ENCODE peak calls at places on chromosomes 6 and 20, in five cellular contexts. O, T, S, R and G are unnamed samples. For H3K4me1 and H3K36me3, the result is how much of the 10 kb centered on the place peaks cover.

GRCh38 chr6:6379573-6379972 is 59.1 kb upstream of the F13A1 start:
- DNase-seq in T (no peak), S (no peak), O (no peak), R (no peak), G (no peak)

GRCh38 chr20:11045412-11046175 is 371.8 kb upstream of the JAG1 start:
- DNase-seq in S (no peak), T (no peak), O (no peak), R (peak), G (no peak)

GRCh38 chr6:44237021-44237812 is 9.7 kb upstream of the HSP90AB1 start:
- DNase-seq in R (peak), T (peak), S (peak), O (peak), G (peak)

GRCh38 chr6:156634971-156635371 is 142.2 kb upstream of the ARID1B start:
- DNase-seq in S (no peak), R (no peak), T (no peak), O (no peak), G (no peak)

GRCh38 chr6:28474441-28475219 is 31.3 kb upstream of the ZSCAN23 start:
- DNase-seq in O (peak), R (peak), T (peak), S (no peak), G (peak)

GRCh38 chr6:108452725-108453195 is 108.0 kb upstream of the FOXO3 start:
- DNase-seq in S (no peak), R (no peak), T (peak), O (peak), G (no peak)

GRCh38 chr6:41278699-41279405 is 7.6 kb downstream of the TREM1 start:
- DNase-seq in R (peak), T (peak), S (peak), O (peak), G (peak)

GRCh38 chr6:158648682-158649131 is 1.1 kb upstream of the SYTL3 start:
- DNase-seq in O (peak), T (peak), R (no peak), S (no peak), G (no peak)

GRCh38 chr20:49569403-49570115 is 1.6 kb upstream of the PTGIS start:
- DNase-seq in O (peak), R (no peak), T (peak), S (no peak), G (no peak)

GRCh38 chr6:129047834-129048233 is 164.9 kb downstream of the LAMA2 start:
- DNase-seq in S (no peak), R (no peak), O (no peak), T (no peak), G (no peak)

GRCh38 chr6:75344455-75344854 is 59.9 kb upstream of the TMEM30A start:
- DNase-seq in R (no peak), O (no peak), T (no peak), S (no peak), G (no peak)

GRCh38 chr6:41636803-41637178 is 1.5 kb upstream of the MDFI start:
- DNase-seq in O (no peak), S (no peak), T (no peak), R (no peak), G (no peak)

GRCh38 chr20:7770578-7770977 is 169.7 kb downstream of the HAO1 start:
- DNase-seq in R (no peak), T (no peak), O (no peak), S (no peak), G (no peak)

GRCh38 chr6:86937219-86938079 is at the start of gene HTR1E:
- DNase-seq in O (peak), S (no peak), T (peak), R (peak), G (peak)

GRCh38 chr6:44004625-44005506 is 122.4 kb downstream of the MRPL14 start:
- DNase-seq in R (no peak), O (peak), T (peak), S (no peak), G (no peak)

GRCh38 chr6:117396228-117396627 is 29.5 kb downstream of the ROS1 start:
- DNase-seq in R (no peak), O (peak), S (no peak), T (no peak), G (no peak)
- H3K4me3 ChIP-seq in R (no peak), O (no peak), S (no peak), T (no peak), G (no peak)

GRCh38 chr20:44496976-44497375 is 21.3 kb downstream of the TTPAL start:
- DNase-seq in S (no peak), O (peak), T (peak), R (no peak), G (no peak)

GRCh38 chr20:44494266-44494665 is 18.6 kb downstream of the TTPAL start:
- DNase-seq in R (no peak), S (no peak), O (peak), T (peak), G (no peak)

GRCh38 chr20:44494681-44495080 is 19.0 kb downstream of the TTPAL start:
- DNase-seq in R (no peak), S (no peak), O (no peak), T (no peak), G (no peak)

GRCh38 chr20:44495257-44495656 is 19.6 kb downstream of the TTPAL start:
- DNase-seq in S (no peak), O (peak), R (peak), T (peak), G (no peak)

GRCh38 chr20:44495802-44496481 is 20.3 kb downstream of the TTPAL start:
- DNase-seq in S (no peak), O (peak), R (no peak), T (peak), G (no peak)
- H3K4me1 ChIP-seq in S (under half), O (half or more), R (under half), T (under half), G (under half)

DNA sequence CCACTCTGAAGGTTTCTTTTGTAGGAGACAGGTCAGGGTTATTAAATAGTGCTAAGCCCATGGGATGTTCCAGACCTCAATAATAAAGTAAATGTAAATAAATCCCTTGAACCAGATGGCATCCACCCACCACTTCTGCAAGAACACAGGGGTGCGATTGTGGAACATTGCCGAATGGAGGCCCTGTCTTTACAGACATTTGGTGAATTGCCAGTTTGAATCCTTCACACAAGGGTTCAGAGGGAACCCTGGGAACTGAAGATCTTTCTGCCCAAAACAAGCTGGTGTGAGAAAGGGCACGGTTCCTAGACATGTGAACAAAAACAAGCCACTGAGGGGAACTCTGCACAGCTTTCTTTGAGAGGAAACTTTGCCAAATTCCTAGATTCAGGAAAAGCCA is 30.2 kb upstream of the RNF8 start:
- DNase-seq in S (no peak), O (peak), T (peak), R (no peak), G (no peak)
- H3K36me3 ChIP-seq in S (under half), O (under half), T (under half), R (under half), G (under half)

DNA sequence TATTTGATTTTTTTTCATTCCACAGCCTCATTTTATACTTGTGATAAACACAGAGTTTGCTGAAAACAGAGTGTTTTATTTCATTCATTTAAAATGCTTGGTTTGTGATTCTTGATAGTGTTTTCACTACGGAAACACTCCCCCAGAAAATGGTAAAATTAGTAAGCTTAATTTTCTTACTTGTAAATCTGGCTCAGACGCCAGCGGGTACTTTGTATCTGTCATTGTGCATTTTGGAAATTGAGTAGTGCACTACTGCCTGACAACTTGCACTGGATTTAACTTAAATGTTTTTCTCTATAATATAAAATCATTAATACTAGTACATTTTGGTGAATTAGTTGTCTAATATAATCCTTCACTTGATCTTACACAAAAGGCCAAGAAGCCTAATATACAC is 37.0 kb upstream of the HINT3 start:
- DNase-seq in R (no peak), T (no peak), O (no peak), S (no peak), G (no peak)
- H3K4me3 ChIP-seq in R (peak), T (no peak), O (peak), S (no peak), G (no peak)

GRCh38 chr20:45036044-45036755 is 64.7 kb downstream of the KCNS1 start:
- DNase-seq in T (peak), O (peak), R (peak), S (no peak), G (no peak)

GRCh38 chr20:45039470-45039811 is 61.5 kb downstream of the KCNS1 start:
- DNase-seq in O (peak), S (no peak), R (no peak), T (no peak), G (no peak)

GRCh38 chr20:45037050-45037449 is 63.9 kb downstream of the KCNS1 start:
- DNase-seq in R (no peak), O (peak), S (no peak), T (peak), G (no peak)

GRCh38 chr20:45037635-45038034 is 63.3 kb downstream of the KCNS1 start:
- DNase-seq in O (no peak), R (no peak), T (no peak), S (no peak), G (no peak)

GRCh38 chr20:45038747-45039469 is 62.0 kb downstream of the KCNS1 start:
- DNase-seq in R (no peak), T (no peak), O (peak), S (no peak), G (no peak)
- H3K4me1 ChIP-seq in R (under half), T (under half), O (half or more), S (under half), G (under half)

DNA sequence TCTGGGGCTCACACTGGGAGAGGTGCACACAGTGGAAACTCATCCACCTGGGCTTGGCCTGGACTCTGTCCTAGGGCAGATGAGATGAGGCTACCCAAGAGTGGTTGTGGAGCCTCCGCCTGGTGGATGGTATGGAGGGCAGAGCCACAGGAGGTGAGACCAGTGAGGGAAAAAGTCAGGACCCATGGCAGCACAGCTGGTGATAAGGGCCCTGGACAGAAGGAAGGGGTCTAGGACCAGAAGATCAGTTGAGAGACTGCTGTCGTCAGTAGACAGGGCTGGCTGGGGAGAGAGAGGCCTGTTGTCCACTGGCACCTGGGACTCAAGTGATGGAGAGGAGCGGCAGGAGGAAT is 29.8 kb downstream of the PLCG1 start:
- DNase-seq in T (no peak), S (no peak), O (no peak), R (no peak), G (no peak)
- H3K36me3 ChIP-seq in T (half or more), S (half or more), O (under half), R (under half), G (half or more)

DNA sequence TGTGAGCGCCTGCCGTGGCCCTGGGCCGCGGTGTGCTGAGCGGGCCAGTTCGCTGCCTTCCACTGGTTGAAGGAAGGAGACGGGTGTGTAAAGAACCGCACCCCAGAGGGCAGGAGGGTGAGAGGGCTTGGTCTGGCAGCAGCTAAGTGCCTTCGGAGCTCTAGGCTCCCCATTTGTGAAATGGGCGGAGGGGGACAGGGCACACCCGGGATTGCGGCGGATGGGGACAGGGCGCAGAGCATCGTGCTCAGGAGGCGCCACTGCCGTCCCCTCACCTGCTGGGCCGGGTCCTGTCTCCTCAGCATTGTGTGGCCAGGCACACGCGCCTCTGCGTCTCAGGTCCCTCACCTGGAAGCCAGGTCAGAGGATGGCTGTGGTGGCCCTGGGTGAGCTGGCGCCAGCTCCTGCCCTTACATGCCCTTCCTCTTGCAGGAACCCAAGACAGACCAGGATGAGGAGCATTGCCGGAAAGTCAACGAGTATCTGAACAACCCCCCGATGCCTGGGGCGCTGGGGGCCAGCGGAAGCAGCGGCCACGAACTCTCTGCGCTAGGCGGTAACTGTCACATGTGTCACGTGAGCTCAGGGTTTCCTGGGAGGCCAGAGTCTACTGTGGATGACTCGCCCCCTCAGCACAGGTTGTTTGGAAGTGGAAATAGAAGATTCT is 3.1 kb downstream of the ADRM1 start:
- DNase-seq in R (peak), S (no peak), T (no peak), O (no peak), G (no peak)
- H3K4me3 ChIP-seq in R (no peak), S (no peak), T (no peak), O (no peak), G (no peak)

DNA sequence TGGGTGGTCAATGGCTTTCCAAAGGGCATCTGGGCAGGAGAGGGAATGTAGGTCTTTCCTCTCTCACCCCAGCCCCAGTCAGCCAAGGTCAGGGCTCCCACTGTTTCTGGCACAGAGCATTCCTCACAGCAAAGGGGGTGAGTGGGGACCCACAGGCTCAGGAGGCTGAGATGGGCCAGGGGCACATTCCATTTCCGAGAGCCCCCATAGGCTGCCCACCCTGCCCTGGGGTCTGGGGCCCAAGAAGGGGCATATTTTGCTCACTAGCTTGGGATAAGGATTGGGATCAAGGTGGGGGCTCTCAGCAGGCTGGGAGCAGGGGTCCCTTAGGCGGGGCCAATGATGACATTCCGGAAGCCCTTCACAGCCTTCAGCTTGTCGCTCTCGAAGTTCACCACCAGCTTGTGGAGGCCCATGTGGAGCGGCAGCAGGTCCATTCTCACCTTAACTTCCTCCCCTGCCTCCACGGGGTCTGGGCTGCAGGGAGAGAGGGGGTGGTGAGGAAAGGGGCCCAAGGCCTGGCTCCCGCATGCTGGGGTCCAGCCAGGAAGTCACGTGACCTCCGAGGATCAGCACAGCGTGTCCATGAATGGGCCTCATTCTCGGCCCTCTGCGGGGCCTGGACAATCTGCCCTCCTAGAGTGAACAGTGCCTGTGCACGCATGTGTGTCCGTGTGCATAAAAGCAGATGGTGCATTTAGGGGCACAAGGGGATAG is 35.0 kb downstream of the TGM2 start:
- DNase-seq in T (no peak), S (no peak), O (no peak), R (no peak), G (no peak)
- H3K4me1 ChIP-seq in T (under half), S (under half), O (under half), R (under half), G (under half)

DNA sequence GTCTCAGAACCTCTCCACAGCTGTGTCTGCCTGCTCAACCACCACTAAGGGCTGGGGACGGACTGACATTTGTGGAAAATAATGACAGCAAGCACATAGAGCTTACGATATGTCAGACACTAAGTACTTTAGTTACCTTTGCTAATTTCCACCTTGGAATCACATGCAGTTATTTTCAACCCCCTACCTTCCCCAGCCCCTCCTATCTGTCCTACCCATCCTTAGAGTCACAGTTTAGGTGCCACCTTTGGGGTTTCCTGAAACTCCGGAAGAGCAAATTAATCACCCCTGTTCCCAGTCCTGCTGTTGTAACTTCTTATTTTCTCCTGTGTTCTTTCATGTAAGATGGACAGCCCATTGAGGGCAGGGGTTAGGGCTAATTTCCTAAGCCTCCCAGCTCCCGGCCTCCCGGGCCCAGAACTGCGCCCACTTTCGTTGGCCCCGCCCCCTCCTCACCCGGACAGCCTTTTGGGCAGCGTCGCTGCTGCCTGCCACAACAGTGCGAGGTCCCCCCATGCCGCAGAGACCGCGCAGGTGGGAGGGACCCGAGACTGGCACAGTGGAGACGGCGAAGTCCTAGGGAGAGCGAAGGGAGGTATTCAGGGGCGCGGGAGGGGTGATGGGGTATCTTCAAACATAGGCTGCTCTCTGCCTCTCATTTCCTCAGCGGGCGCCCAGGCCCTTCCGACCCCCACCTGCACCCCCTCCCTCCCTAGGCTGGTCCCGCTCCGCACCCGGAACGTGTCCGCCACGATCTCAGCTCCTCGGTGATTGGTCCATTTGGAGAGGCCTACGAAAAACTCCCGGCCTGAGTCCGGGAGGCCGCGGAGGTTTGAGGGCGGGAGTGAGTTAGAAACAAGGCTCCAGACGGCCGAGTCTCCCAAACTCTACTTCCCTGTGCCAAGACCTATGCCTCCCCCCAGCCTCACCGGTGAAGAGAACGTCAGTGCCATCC is 1.1 kb downstream of the DDAH2 start:
- DNase-seq in T (no peak), O (peak), S (no peak), R (no peak), G (no peak)
- H3K36me3 ChIP-seq in T (under half), O (under half), S (under half), R (under half), G (under half)

GRCh38 chr20:60254901-60255411 is 296.7 kb downstream of the CDH26 start:
- DNase-seq in R (no peak), O (peak), S (no peak), T (peak), G (no peak)
- H3K4me3 ChIP-seq in R (no peak), O (no peak), S (no peak), T (no peak), G (no peak)